ENCODE peak calls at places on chromosomes 2 and 18, in seven cellular contexts. One of them, this sample, is unnamed.

GRCh38 chr18:38297910-38298309 is 732.3 kb upstream of the CELF4 start:
- DNase-seq in colonic mucosa: no peak
- DNase-seq in upper lobe of right lung: no peak
- DNase-seq in HepG2: no peak
- DNase-seq in GM23248: no peak
- DNase-seq in Panc1: no peak
- DNase-seq in pancreas: no peak
- DNase-seq in this sample: no peak

GRCh38 chr2:24307961-24308360 is 52.4 kb downstream of the ITSN2 start:
- DNase-seq in HepG2: no peak
- DNase-seq in pancreas: no peak
- DNase-seq in GM23248: peak
- DNase-seq in Panc1: no peak
- DNase-seq in colonic mucosa: no peak
- DNase-seq in upper lobe of right lung: no peak
- DNase-seq in this sample: no peak

GRCh38 chr2:193537531-193537930 is 1342.8 kb upstream of the TMEFF2 start:
- DNase-seq in colonic mucosa: no peak
- DNase-seq in GM23248: no peak
- DNase-seq in Panc1: no peak
- DNase-seq in pancreas: no peak
- DNase-seq in upper lobe of right lung: no peak
- DNase-seq in HepG2: no peak
- DNase-seq in this sample: no peak

GRCh38 chr18:23243178-23243577 is 107.9 kb downstream of the CABLES1 start:
- DNase-seq in upper lobe of right lung: no peak
- DNase-seq in Panc1: no peak
- DNase-seq in GM23248: no peak
- DNase-seq in pancreas: no peak
- DNase-seq in HepG2: no peak
- DNase-seq in colonic mucosa: no peak
- DNase-seq in this sample: no peak

GRCh38 chr2:37768491-37768925 is 97.1 kb upstream of the CDC42EP3 start:
- DNase-seq in Panc1: no peak
- DNase-seq in colonic mucosa: no peak
- DNase-seq in GM23248: peak
- DNase-seq in upper lobe of right lung: no peak
- DNase-seq in pancreas: no peak
- DNase-seq in HepG2: peak
- DNase-seq in this sample: no peak

GRCh38 chr2:126527836-126528490 is 128.0 kb upstream of the GYPC start:
- DNase-seq in colonic mucosa: peak
- DNase-seq in HepG2: peak
- DNase-seq in GM23248: peak
- DNase-seq in upper lobe of right lung: no peak
- DNase-seq in Panc1: peak
- DNase-seq in pancreas: no peak
- DNase-seq in this sample: no peak

GRCh38 chr2:65075605-65076344 is 19.6 kb downstream of the CEP68 start:
- DNase-seq in Panc1: no peak
- DNase-seq in upper lobe of right lung: no peak
- DNase-seq in colonic mucosa: peak
- DNase-seq in HepG2: peak
- DNase-seq in GM23248: peak
- DNase-seq in pancreas: no peak
- DNase-seq in this sample: no peak

GRCh38 chr2:222899413-222900181 is 38.8 kb downstream of the ACSL3 start:
- DNase-seq in pancreas: no peak
- DNase-seq in colonic mucosa: no peak
- DNase-seq in HepG2: peak
- DNase-seq in Panc1: no peak
- DNase-seq in GM23248: no peak
- DNase-seq in upper lobe of right lung: no peak
- DNase-seq in this sample: no peak

GRCh38 chr2:175137793-175138192 is 30.2 kb downstream of the ATF2 start:
- DNase-seq in colonic mucosa: no peak
- DNase-seq in GM23248: no peak
- DNase-seq in upper lobe of right lung: no peak
- DNase-seq in Panc1: no peak
- DNase-seq in HepG2: no peak
- DNase-seq in pancreas: no peak
- DNase-seq in this sample: no peak

GRCh38 chr2:27736890-27737204 is 34.7 kb upstream of the MRPL33 start:
- DNase-seq in upper lobe of right lung: no peak
- DNase-seq in pancreas: no peak
- DNase-seq in Panc1: no peak
- DNase-seq in GM23248: no peak
- DNase-seq in HepG2: no peak
- DNase-seq in colonic mucosa: no peak
- DNase-seq in this sample: no peak

GRCh38 chr18:8952796-8953760 is 149.4 kb upstream of the NDUFV2 start:
- DNase-seq in pancreas: no peak
- DNase-seq in HepG2: no peak
- DNase-seq in GM23248: peak
- DNase-seq in Panc1: no peak
- DNase-seq in upper lobe of right lung: no peak
- DNase-seq in colonic mucosa: no peak
- DNase-seq in this sample: peak

GRCh38 chr2:132448331-132448730 is 31.7 kb downstream of the GPR39 start:
- DNase-seq in colonic mucosa: no peak
- DNase-seq in HepG2: no peak
- DNase-seq in GM23248: peak
- DNase-seq in pancreas: no peak
- DNase-seq in upper lobe of right lung: no peak
- DNase-seq in Panc1: no peak
- DNase-seq in this sample: no peak

GRCh38 chr2:187369471-187369870 is 78.6 kb downstream of the CALCRL start:
- DNase-seq in upper lobe of right lung: no peak
- DNase-seq in GM23248: peak
- DNase-seq in HepG2: no peak
- DNase-seq in colonic mucosa: no peak
- DNase-seq in pancreas: no peak
- DNase-seq in Panc1: no peak
- DNase-seq in this sample: no peak

GRCh38 chr2:31535753-31536152 is 45.0 kb downstream of the SRD5A2 start:
- DNase-seq in GM23248: no peak
- DNase-seq in HepG2: no peak
- DNase-seq in upper lobe of right lung: no peak
- DNase-seq in colonic mucosa: no peak
- DNase-seq in pancreas: no peak
- DNase-seq in Panc1: no peak
- DNase-seq in this sample: no peak
- H3K4me3 ChIP-seq in GM23248: no peak
- H3K4me3 ChIP-seq in HepG2: no peak
- H3K4me3 ChIP-seq in upper lobe of right lung: no peak
- H3K4me3 ChIP-seq in colonic mucosa: no peak
- H3K4me3 ChIP-seq in pancreas: no peak
- H3K4me3 ChIP-seq in Panc1: no peak
- H3K4me3 ChIP-seq in this sample: no peak

DNA sequence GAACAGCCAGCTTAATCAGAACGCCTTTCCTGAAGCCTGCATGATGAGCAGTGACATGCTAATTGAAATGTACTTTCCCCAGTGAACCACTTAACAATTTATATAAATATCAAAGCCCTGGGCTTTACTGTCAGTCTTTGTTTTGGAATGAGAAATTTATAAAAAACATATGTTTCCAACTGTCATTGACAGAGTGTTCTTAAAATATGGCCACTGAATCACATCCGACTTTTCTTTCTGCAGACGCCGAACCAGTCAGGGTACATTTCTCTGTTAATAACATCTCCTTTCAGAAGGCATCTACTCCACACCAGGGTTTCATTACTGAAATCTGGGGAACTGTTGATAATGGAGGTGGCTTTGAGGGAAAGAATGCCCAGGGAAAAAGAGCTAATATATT is 343.7 kb downstream of the INSIG2 start:
- DNase-seq in pancreas: no peak
- DNase-seq in upper lobe of right lung: no peak
- DNase-seq in Panc1: no peak
- DNase-seq in HepG2: no peak
- DNase-seq in colonic mucosa: no peak
- DNase-seq in GM23248: peak
- DNase-seq in this sample: no peak
- H3K27ac ChIP-seq in pancreas: no peak
- H3K27ac ChIP-seq in upper lobe of right lung: no peak
- H3K27ac ChIP-seq in Panc1: no peak
- H3K27ac ChIP-seq in HepG2: no peak
- H3K27ac ChIP-seq in colonic mucosa: no peak
- H3K27ac ChIP-seq in GM23248: peak
- H3K27ac ChIP-seq in this sample: no peak

GRCh38 chr2:26576565-26577441 is 64.4 kb downstream of the CIB4 start:
- DNase-seq in GM23248: no peak
- DNase-seq in Panc1: no peak
- DNase-seq in HepG2: no peak
- DNase-seq in pancreas: peak
- DNase-seq in upper lobe of right lung: peak
- DNase-seq in colonic mucosa: no peak
- DNase-seq in this sample: no peak
- H3K4me3 ChIP-seq in GM23248: no peak
- H3K4me3 ChIP-seq in Panc1: no peak
- H3K4me3 ChIP-seq in HepG2: no peak
- H3K4me3 ChIP-seq in pancreas: no peak
- H3K4me3 ChIP-seq in upper lobe of right lung: no peak
- H3K4me3 ChIP-seq in colonic mucosa: no peak
- H3K4me3 ChIP-seq in this sample: no peak

GRCh38 chr2:86704482-86704971 is 15.6 kb upstream of the RMND5A start:
- DNase-seq in colonic mucosa: peak
- DNase-seq in Panc1: peak
- DNase-seq in GM23248: peak
- DNase-seq in upper lobe of right lung: no peak
- DNase-seq in HepG2: peak
- DNase-seq in pancreas: no peak
- DNase-seq in this sample: no peak
- H3K27ac ChIP-seq in colonic mucosa: peak
- H3K27ac ChIP-seq in Panc1: peak
- H3K27ac ChIP-seq in GM23248: peak
- H3K27ac ChIP-seq in upper lobe of right lung: no peak
- H3K27ac ChIP-seq in HepG2: peak
- H3K27ac ChIP-seq in pancreas: peak
- H3K27ac ChIP-seq in this sample: no peak

GRCh38 chr18:44803019-44803650 is 122.4 kb downstream of the SETBP1 start:
- DNase-seq in colonic mucosa: peak
- DNase-seq in Panc1: no peak
- DNase-seq in GM23248: peak
- DNase-seq in upper lobe of right lung: no peak
- DNase-seq in pancreas: no peak
- DNase-seq in HepG2: peak
- DNase-seq in this sample: no peak
- H3K4me3 ChIP-seq in colonic mucosa: no peak
- H3K4me3 ChIP-seq in Panc1: no peak
- H3K4me3 ChIP-seq in GM23248: no peak
- H3K4me3 ChIP-seq in upper lobe of right lung: no peak
- H3K4me3 ChIP-seq in pancreas: no peak
- H3K4me3 ChIP-seq in HepG2: no peak
- H3K4me3 ChIP-seq in this sample: no peak

This sample was measured in dorsolateral prefrontal cortex.